ENCODE peak calls at places on chromosomes 11 and 22, in six cellular contexts. Y is activated effector memory CD4-positive, alpha-beta T cell treated with Interleukin-2 at 50 U/mL for 16 hours; K is NB4; V is A172; X is HL-60; Q is mucosa of gallbladder. S is an unnamed sample.

GRCh38 chr11:119709638-119710346 is 19.2 kb downstream of the NECTIN1 start:
- DNase-seq in Y (no peak), K (peak), V (peak), X (peak), Q (no peak), S (no peak)

GRCh38 chr11:34632105-34632780 is 11.3 kb downstream of the EHF start:
- DNase-seq in Y (no peak), K (no peak), V (no peak), X (no peak), Q (no peak), S (no peak)

GRCh38 chr11:128714121-128714520 is 20.2 kb downstream of the FLI1 start:
- DNase-seq in Y (no peak), K (no peak), V (no peak), X (no peak), Q (no peak), S (no peak)

GRCh38 chr22:42682113-42682851 is 33.1 kb upstream of the CYB5R3 start:
- DNase-seq in Y (no peak), K (no peak), V (no peak), X (no peak), Q (no peak), S (no peak)

GRCh38 chr11:75170463-75171201 is 19.7 kb downstream of the SLCO2B1 start:
- DNase-seq in Y (no peak), K (no peak), V (no peak), X (no peak), Q (no peak), S (no peak)

GRCh38 chr11:30605036-30605435 is 18.9 kb upstream of the MPPED2 start:
- DNase-seq in Y (no peak), K (no peak), V (no peak), X (no peak), Q (no peak), S (no peak)

GRCh38 chr11:75352417-75353206 is 1.2 kb upstream of the ARRB1 start:
- DNase-seq in Y (no peak), K (no peak), V (no peak), X (no peak), Q (peak), S (no peak)

GRCh38 chr22:34814260-34814659 is 251.7 kb upstream of the ISX start:
- DNase-seq in Y (no peak), K (no peak), V (no peak), X (no peak), Q (no peak), S (no peak)

GRCh38 chr11:30432177-30432576 is 109.3 kb downstream of the ARL14EP start:
- DNase-seq in Y (no peak), K (no peak), V (no peak), X (no peak), Q (no peak), S (no peak)

GRCh38 chr11:111308140-111308539 is 9.8 kb downstream of the POU2AF3 start:
- DNase-seq in Y (no peak), K (no peak), V (no peak), X (no peak), Q (peak), S (no peak)

GRCh38 chr22:30261134-30261533 is 5.5 kb downstream of the OSM start:
- DNase-seq in Y (no peak), K (peak), V (peak), X (peak), Q (no peak), S (no peak)

GRCh38 chr11:65116370-65117205 is 913 bp downstream of the ZNHIT2 start:
- DNase-seq in Y (peak), K (peak), V (no peak), X (peak), Q (no peak), S (peak)

GRCh38 chr11:96079691-96080090 is 155.8 kb upstream of the MTMR2 start:
- DNase-seq in Y (no peak), K (no peak), V (no peak), X (no peak), Q (no peak), S (no peak)

GRCh38 chr11:109196016-109196415 is 226.0 kb upstream of the C11orf87 start:
- DNase-seq in Y (no peak), K (no peak), V (no peak), X (no peak), Q (no peak), S (no peak)

GRCh38 chr11:128409476-128409875 is 177.9 kb downstream of the ETS1 start:
- DNase-seq in Y (no peak), K (no peak), V (no peak), X (no peak), Q (no peak), S (no peak)

GRCh38 chr11:18368236-18368635 is 26.1 kb upstream of the LDHA start:
- DNase-seq in Y (no peak), K (no peak), V (peak), X (no peak), Q (no peak), S (no peak)

GRCh38 chr11:70699294-70700221 is 301.2 kb downstream of the CTTN start:
- DNase-seq in Y (no peak), K (no peak), V (no peak), X (no peak), Q (no peak), S (no peak)

GRCh38 chr11:76239483-76240142 is 33.3 kb upstream of the WNT11 start:
- DNase-seq in Y (no peak), K (no peak), V (no peak), X (no peak), Q (no peak), S (no peak)

GRCh38 chr11:130328420-130328819 is 13.7 kb upstream of the ZBTB44 start:
- DNase-seq in Y (no peak), K (no peak), V (no peak), X (no peak), Q (no peak), S (no peak)

GRCh38 chr11:57255618-57256017 is 18.6 kb upstream of the APLNR start:
- DNase-seq in Y (no peak), K (no peak), V (no peak), X (no peak), Q (no peak), S (no peak)

GRCh38 chr22:49621601-49622210 is 206.0 kb downstream of the BRD1 start:
- DNase-seq in Y (no peak), K (no peak), V (no peak), X (no peak), Q (no peak), S (no peak)

GRCh38 chr11:62981743-62982142 is 3.0 kb downstream of the SLC22A6 start:
- DNase-seq in Y (no peak), K (peak), V (no peak), X (no peak), Q (no peak), S (no peak)

GRCh38 chr11:12248330-12248729 is 129.0 kb upstream of the PARVA start:
- DNase-seq in Y (no peak), K (no peak), V (no peak), X (no peak), Q (peak), S (peak)

GRCh38 chr11:134235399-134235798 is 10.9 kb downstream of the VPS26B start:
- DNase-seq in Y (no peak), K (no peak), V (no peak), X (no peak), Q (no peak), S (no peak)

GRCh38 chr11:70645537-70645936 is 247.2 kb downstream of the CTTN start:
- DNase-seq in Y (no peak), K (no peak), V (no peak), X (no peak), Q (no peak), S (no peak)

GRCh38 chr11:78177216-78177615 is 11.2 kb downstream of the KCTD21 start:
- DNase-seq in Y (no peak), K (no peak), V (no peak), X (no peak), Q (no peak), S (no peak)

GRCh38 chr11:12569499-12570040 is 104.7 kb upstream of the TEAD1 start:
- DNase-seq in Y (no peak), K (no peak), V (peak), X (no peak), Q (no peak), S (no peak)

GRCh38 chr11:111937859-111938258 is 716 bp downstream of the DIXDC1 start:
- DNase-seq in Y (no peak), K (peak), V (no peak), X (no peak), Q (no peak), S (no peak)

GRCh38 chr22:20019661-20020532 is 1.0 kb upstream of the TANGO2 start:
- DNase-seq in Y (no peak), K (no peak), V (no peak), X (no peak), Q (no peak), S (no peak)

GRCh38 chr22:39362271-39362670 is 12.5 kb downstream of the SYNGR1 start:
- DNase-seq in Y (no peak), K (no peak), V (peak), X (no peak), Q (no peak), S (no peak)

GRCh38 chr22:48644108-48644507 is 1183.6 kb downstream of the BRD1 start:
- DNase-seq in Y (no peak), K (peak), V (peak), X (no peak), Q (no peak), S (no peak)

GRCh38 chr22:38725900-38726655 is 20.3 kb downstream of the GTPBP1 start:
- DNase-seq in Y (no peak), K (no peak), V (no peak), X (no peak), Q (no peak), S (no peak)

GRCh38 chr11:89736566-89736965 is 26.5 kb downstream of the TRIM77 start:
- DNase-seq in Y (no peak), K (no peak), V (no peak), X (no peak), Q (no peak), S (no peak)

GRCh38 chr11:115409691-115410220 is 94.5 kb downstream of the CADM1 start:
- DNase-seq in Y (no peak), K (no peak), V (no peak), X (no peak), Q (no peak), S (no peak)

GRCh38 chr22:40660725-40661124 is 18.6 kb upstream of the MCHR1 start:
- DNase-seq in Y (no peak), K (peak), V (no peak), X (no peak), Q (no peak), S (no peak)

GRCh38 chr22:49768077-49768476 is 59.6 kb downstream of the BRD1 start:
- DNase-seq in Y (no peak), K (no peak), V (no peak), X (no peak), Q (no peak), S (no peak)

GRCh38 chr11:103683581-103683980 is 352.9 kb upstream of the DDI1 start:
- DNase-seq in Y (no peak), K (no peak), V (peak), X (no peak), Q (no peak), S (no peak)

S was measured in mesothelial cell of epicardium.